ENCODE peak calls at places on chromosomes 4 and X, in five cellular contexts. D, V, Z, X and H are unnamed samples.

GRCh38 chr4:111269439-111269838 is 646.6 kb upstream of the PITX2 start:
- DNase-seq in D (no peak), V (no peak), Z (no peak), X (no peak), H (peak)

GRCh38 chrX:147900349-147900748 is 11.4 kb upstream of the FMR1 start:
- DNase-seq in D (no peak), V (no peak), Z (no peak), X (no peak), H (no peak)

GRCh38 chr4:137531951-137532868 is at the start of gene PCDH18:
- DNase-seq in D (peak), V (peak), Z (peak), X (peak), H (peak)

GRCh38 chrX:107448625-107449468 is 605 bp upstream of the FRMPD3 start:
- DNase-seq in D (no peak), V (no peak), Z (peak), X (peak), H (no peak)

GRCh38 chrX:17930850-17931249 is 69.8 kb upstream of the RAI2 start:
- DNase-seq in D (no peak), V (no peak), Z (no peak), X (no peak), H (no peak)

GRCh38 chr4:2303686-2304320 is 41.9 kb upstream of the MXD4 start:
- DNase-seq in D (no peak), V (no peak), Z (no peak), X (no peak), H (no peak)

GRCh38 chr4:7295917-7296660 is 103.8 kb downstream of the SORCS2 start:
- DNase-seq in D (peak), V (no peak), Z (no peak), X (peak), H (peak)

GRCh38 chr4:69583543-69583942 is 55.9 kb downstream of the UGT2A2 start:
- DNase-seq in D (no peak), V (no peak), Z (no peak), X (no peak), H (no peak)

GRCh38 chr4:150944660-150945059 is 70.4 kb downstream of the LRBA start:
- DNase-seq in D (no peak), V (no peak), Z (no peak), X (no peak), H (no peak)

GRCh38 chr4:2949782-2950125 is 13.5 kb downstream of the NOP14 start:
- DNase-seq in D (no peak), V (no peak), Z (no peak), X (peak), H (no peak)

GRCh38 chr4:99763635-99764101 is 53.0 kb upstream of the DAPP1 start:
- DNase-seq in D (no peak), V (no peak), Z (no peak), X (no peak), H (peak)

GRCh38 chr4:109211671-109212070 is 90.8 kb downstream of the COL25A1 start:
- DNase-seq in D (no peak), V (no peak), Z (no peak), X (no peak), H (no peak)

GRCh38 chr4:77022581-77023133 is 53.1 kb downstream of the CCNI start:
- DNase-seq in D (no peak), V (no peak), Z (peak), X (no peak), H (peak)

GRCh38 chr4:80231180-80231579 is 33.9 kb downstream of the PRDM8 start:
- DNase-seq in D (no peak), V (no peak), Z (no peak), X (no peak), H (no peak)

GRCh38 chrX:43949669-43950068 is 23.5 kb downstream of the NDP start:
- DNase-seq in D (peak), V (no peak), Z (peak), X (no peak), H (no peak)
- TF ChIP-seq CTCF in D (no peak), V (peak), Z (peak), X (peak), H (peak)

GRCh38 chr4:93152461-93152860 is 676.1 kb upstream of the ATOH1 start:
- DNase-seq in D (no peak), V (no peak), Z (no peak), X (no peak), H (no peak)

GRCh38 chr4:93157984-93158383 is 670.6 kb upstream of the ATOH1 start:
- DNase-seq in D (no peak), V (no peak), Z (no peak), X (no peak), H (no peak)
- TF ChIP-seq CTCF in D (no peak), V (peak), Z (peak), X (no peak), H (no peak)

GRCh38 chr4:55395529-55396304 is at the start of gene TMEM165:
- DNase-seq in D (peak), V (peak), Z (peak), X (peak), H (peak)
- TF ChIP-seq CTCF in D (no peak), V (peak), Z (no peak), X (peak), H (no peak)

DNA sequence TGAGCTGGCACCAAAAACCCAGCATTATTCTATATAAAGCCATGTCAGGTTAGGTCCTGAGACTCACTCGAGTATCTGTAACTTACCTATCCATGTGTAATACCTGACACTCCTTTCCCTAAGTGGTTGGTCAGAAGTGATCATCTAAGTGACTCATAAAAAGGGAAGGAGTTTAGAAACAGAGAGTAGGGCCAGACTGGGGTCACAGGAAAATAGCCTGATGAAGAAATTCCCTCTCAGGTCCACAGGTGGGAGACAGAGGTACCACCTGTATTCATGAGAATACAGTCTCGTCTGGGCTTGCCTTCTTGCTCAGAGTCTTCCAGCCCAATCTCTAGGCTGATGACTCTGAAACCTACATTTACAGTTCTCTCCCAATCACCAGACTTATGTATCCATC is 161.8 kb upstream of the MAP3K15 start:
- DNase-seq in D (no peak), V (no peak), Z (no peak), X (no peak), H (no peak)
- TF ChIP-seq CTCF in D (no peak), V (no peak), Z (peak), X (no peak), H (no peak)

DNA sequence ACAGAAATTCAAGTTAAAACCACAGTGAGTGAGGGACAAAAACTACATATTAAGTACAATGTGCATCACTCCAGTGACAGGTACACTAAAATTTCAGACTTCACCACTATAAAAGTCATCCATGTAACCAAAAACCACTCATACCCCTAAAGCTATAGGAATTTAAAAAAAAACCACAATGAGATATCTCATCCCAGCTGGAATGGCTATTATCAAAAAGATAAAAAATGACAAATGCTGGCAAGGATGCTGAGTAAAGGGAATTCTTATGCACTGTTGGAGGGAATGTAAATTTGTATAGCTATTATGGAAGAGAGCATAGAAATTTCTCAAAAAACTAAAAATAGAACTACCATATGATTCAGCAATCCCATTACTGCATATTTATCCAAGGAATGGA is 171.1 kb downstream of the HHIP start:
- DNase-seq in D (no peak), V (no peak), Z (no peak), X (no peak), H (no peak)
- TF ChIP-seq CTCF in D (no peak), V (no peak), Z (no peak), X (no peak), H (no peak)

GRCh38 chrX:139770366-139770765 is 62.4 kb upstream of the MCF2 start:
- DNase-seq in D (no peak), V (no peak), Z (no peak), X (no peak), H (no peak)
- TF ChIP-seq CTCF in D (no peak), V (no peak), Z (no peak), X (no peak), H (no peak)

DNA sequence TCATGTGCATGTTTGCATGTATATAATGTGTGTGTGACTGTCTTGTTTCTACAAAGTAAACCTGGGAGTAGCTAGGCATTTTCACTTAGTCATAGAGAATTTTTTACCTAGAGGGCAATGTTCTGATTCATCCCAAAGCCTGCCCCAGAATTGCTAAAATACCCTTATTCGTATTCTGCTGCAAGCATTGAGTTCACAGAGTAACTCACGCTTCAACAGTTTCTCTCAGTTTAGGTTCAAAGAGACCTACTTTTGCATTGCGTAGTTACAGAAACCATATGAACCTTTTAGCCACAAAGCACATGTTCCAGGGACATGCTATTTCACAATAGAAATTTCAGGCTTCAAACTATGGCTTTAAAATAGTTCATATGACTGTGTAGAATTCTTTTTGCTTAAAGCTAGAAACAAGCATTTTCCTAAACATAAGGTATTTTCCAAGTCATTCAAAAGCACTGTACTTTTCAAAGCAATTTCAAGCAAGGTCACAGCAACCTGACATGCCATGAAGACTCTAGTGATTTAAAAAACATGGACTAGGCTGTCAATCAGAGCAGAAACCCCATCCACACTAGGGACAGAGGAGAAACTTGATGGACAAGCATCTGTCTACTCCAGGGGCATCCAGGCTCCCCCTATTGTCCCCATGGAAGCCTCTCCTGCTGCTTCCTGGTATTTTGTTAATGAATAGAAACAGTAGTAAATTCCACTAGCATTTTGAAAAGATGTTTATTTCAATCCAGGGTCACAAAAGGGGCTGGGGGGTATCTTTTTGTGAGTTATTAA is 81.5 kb upstream of the MAPK10 start:
- DNase-seq in D (peak), V (no peak), Z (no peak), X (no peak), H (peak)
- TF ChIP-seq CTCF in D (no peak), V (no peak), Z (peak), X (no peak), H (no peak)

DNA sequence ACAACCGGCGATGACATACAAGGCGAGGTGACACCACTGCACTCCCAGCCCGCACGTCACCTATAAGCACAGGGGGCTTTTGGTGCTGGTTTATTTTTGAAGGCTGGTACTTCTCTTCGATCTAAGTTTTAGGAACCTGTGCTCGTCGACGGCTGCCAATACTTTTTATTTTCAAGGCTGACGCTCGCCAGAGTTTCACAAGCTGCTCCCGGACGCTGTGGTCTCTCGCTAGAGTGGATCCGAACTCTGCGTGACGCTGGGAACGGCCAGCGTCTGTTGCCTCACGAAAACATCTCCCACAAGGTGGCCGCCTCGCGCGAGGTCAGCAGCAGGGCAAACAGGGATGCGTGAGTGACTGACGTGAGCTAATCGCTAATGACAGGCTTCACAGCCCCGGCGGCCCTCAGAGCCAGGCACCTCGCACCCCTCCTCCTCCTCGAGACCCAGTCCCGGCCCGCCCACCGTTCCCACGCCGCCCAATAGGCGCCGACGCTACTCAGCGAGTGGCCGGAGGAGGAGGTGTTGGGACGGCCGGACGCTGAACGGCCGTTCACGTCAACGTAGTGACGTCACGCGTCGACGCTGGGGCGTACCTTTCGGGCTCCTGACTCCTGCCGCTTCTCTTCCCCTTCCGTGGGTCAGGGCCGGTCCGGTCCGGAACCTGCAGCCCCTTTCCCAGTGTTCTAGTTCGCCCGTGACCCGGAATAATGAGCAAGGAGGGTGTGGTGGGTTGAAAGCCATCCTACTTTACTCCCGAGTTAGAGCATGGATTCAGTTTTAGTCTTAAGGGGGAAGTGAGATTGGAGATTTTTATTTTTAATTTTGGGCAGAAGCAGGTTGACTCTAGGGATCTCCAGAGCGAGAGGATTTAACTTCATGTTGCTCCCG is at the start of gene CLCN3:
- DNase-seq in D (peak), V (peak), Z (peak), X (peak), H (peak)
- TF ChIP-seq CTCF in D (no peak), V (no peak), Z (no peak), X (peak), H (no peak)